ENCODE peak calls at places on chromosomes 1 and 21, in ten cellular contexts. A is T-cell; H is thoracic aorta; Z is HAP-1; I is D341Med; L is GM20000; Y is adipocyte; Q is naive B cell; G is activated T-cell treated with anti-CD3 and anti-CD28 coated beads, Interleukin-2, amount 50 U/mL, for 72 hours; D is activated CD4-positive, alpha-beta T cell treated with anti-CD3 and anti-CD28 coated beads, Interleukin-2, amount 10 ng/mL, durations not matched to agents 7 days and 5 days. V is an unnamed sample.

GRCh38 chr1:87151500-87152421 is 176.9 kb upstream of the LMO4 start:
- DNase-seq in A (peak), H (no peak), Z (peak), I (peak), L (peak), Y (peak), Q (peak), G (peak), D (peak), V (peak)

GRCh38 chr1:42433324-42433860 is 22.4 kb downstream of the ZMYND12 start:
- DNase-seq in A (no peak), H (no peak), Z (no peak), I (no peak), L (no peak), Y (no peak), Q (no peak), G (no peak), D (no peak), V (no peak)

GRCh38 chr1:199272690-199273089 is 633.9 kb downstream of the PTPRC start:
- DNase-seq in A (no peak), H (no peak), Z (no peak), I (no peak), L (peak), Y (peak), Q (no peak), G (no peak), D (no peak), V (no peak)

GRCh38 chr1:206479164-206480125 is 9.2 kb downstream of the IKBKE start:
- DNase-seq in A (peak), H (no peak), Z (peak), I (peak), L (peak), Y (peak), Q (peak), G (peak), D (peak), V (peak)

GRCh38 chr1:208581252-208581651 is 337.1 kb upstream of the PLXNA2 start:
- DNase-seq in A (no peak), H (no peak), Z (no peak), I (no peak), L (no peak), Y (no peak), Q (no peak), G (no peak), D (no peak), V (no peak)

GRCh38 chr1:31460027-31460426 is 47.0 kb downstream of the SERINC2 start:
- DNase-seq in A (no peak), H (no peak), Z (no peak), I (no peak), L (no peak), Y (no peak), Q (no peak), G (no peak), D (no peak), V (peak)

GRCh38 chr1:236774926-236775325 is 20.2 kb upstream of the MTR start:
- DNase-seq in A (no peak), H (no peak), Z (no peak), I (peak), L (no peak), Y (peak), Q (no peak), G (no peak), D (no peak), V (peak)

GRCh38 chr1:26794391-26794790 is 6.6 kb downstream of the PIGV start:
- DNase-seq in A (no peak), H (no peak), Z (no peak), I (no peak), L (no peak), Y (no peak), Q (no peak), G (no peak), D (no peak), V (no peak)

GRCh38 chr21:29144736-29145353 is 14.4 kb downstream of the MAP3K7CL start:
- DNase-seq in A (no peak), H (no peak), Z (no peak), I (no peak), L (no peak), Y (peak), Q (no peak), G (no peak), D (no peak), V (no peak)

GRCh38 chr21:41121785-41122415 is 46.1 kb upstream of the BACE2 start:
- DNase-seq in A (peak), H (peak), Z (peak), I (peak), L (peak), Y (peak), Q (peak), G (peak), D (peak), V (peak)

GRCh38 chr1:210687582-210688279 is 359.0 kb downstream of the HHAT start:
- DNase-seq in A (no peak), H (no peak), Z (no peak), I (no peak), L (no peak), Y (no peak), Q (no peak), G (peak), D (no peak), V (no peak)

GRCh38 chr1:241408170-241408569 is 51.2 kb upstream of the RGS7 start:
- DNase-seq in A (no peak), H (no peak), Z (no peak), I (peak), L (no peak), Y (peak), Q (peak), G (no peak), D (no peak), V (peak)

GRCh38 chr1:43861337-43861736 is 72.3 kb upstream of the ARTN start:
- DNase-seq in A (no peak), H (no peak), Z (no peak), I (no peak), L (no peak), Y (no peak), Q (no peak), G (no peak), D (no peak), V (no peak)

GRCh38 chr1:93805027-93805426 is 74.0 kb downstream of the DNTTIP2 start:
- DNase-seq in A (no peak), H (no peak), Z (no peak), I (no peak), L (no peak), Y (peak), Q (no peak), G (no peak), D (no peak), V (no peak)

GRCh38 chr1:22854688-22855565 is 117.7 kb downstream of the LACTBL1 start:
- DNase-seq in A (no peak), H (no peak), Z (no peak), I (no peak), L (no peak), Y (no peak), Q (no peak), G (no peak), D (no peak), V (no peak)

GRCh38 chr1:32967863-32968571 is 3.4 kb upstream of the RNF19B start:
- DNase-seq in A (no peak), H (no peak), Z (no peak), I (no peak), L (no peak), Y (peak), Q (no peak), G (no peak), D (no peak), V (no peak)

GRCh38 chr1:228979774-228980173 is 244.5 kb downstream of the RHOU start:
- DNase-seq in A (no peak), H (no peak), Z (no peak), I (no peak), L (no peak), Y (no peak), Q (no peak), G (no peak), D (no peak), V (no peak)

GRCh38 chr1:241947355-241947754 is 10.2 kb upstream of the BECN2 start:
- DNase-seq in A (no peak), H (no peak), Z (no peak), I (no peak), L (no peak), Y (no peak), Q (no peak), G (no peak), D (no peak), V (no peak)

GRCh38 chr1:232084584-232085223 is 458.1 kb downstream of the DISC1 start:
- DNase-seq in A (no peak), H (no peak), Z (peak), I (no peak), L (no peak), Y (peak), Q (no peak), G (no peak), D (no peak), V (peak)

V was measured in H7.